ENCODE peak calls at places on chromosomes 3 and 15, in four cellular contexts. C is NCI-H1930, P is occipital lobe, D is NCI-H1694 treated with DMSO at 0.1 percent for 48 hours. K is an unnamed sample.

GRCh38 chr15:77905301-77905920 is 172.1 kb downstream of the TBC1D2B start:
- DNase-seq in D (peak), P (no peak), C (no peak), K (no peak)

GRCh38 chr3:45659661-45660566 is 29.3 kb upstream of the SACM1L start:
- DNase-seq in C (no peak), D (peak), P (peak), K (peak)

GRCh38 chr15:42348083-42348482 is 11.2 kb upstream of the CAPN3 start:
- DNase-seq in C (no peak), P (no peak), D (no peak), K (no peak)

GRCh38 chr3:132554437-132554836 is 42.6 kb upstream of the ACKR4 start:
- DNase-seq in P (no peak), C (no peak), D (no peak), K (no peak)

GRCh38 chr3:185521349-185522138 is 22.7 kb upstream of the TMEM41A start:
- DNase-seq in P (no peak), D (no peak), C (no peak), K (no peak)

GRCh38 chr15:94412979-94413741 is 181.8 kb downstream of the MCTP2 start:
- DNase-seq in D (no peak), P (no peak), C (no peak), K (no peak)

GRCh38 chr15:70701891-70702568 is 61.3 kb downstream of the UACA start:
- DNase-seq in C (no peak), D (no peak), P (no peak), K (no peak)

GRCh38 chr3:66092175-66092990 is 53.7 kb upstream of the MAGI1 start:
- DNase-seq in P (no peak), C (no peak), D (no peak), K (no peak)

GRCh38 chr3:48407542-48408099 is 22.3 kb downstream of the PLXNB1 start:
- DNase-seq in C (no peak), P (no peak), D (no peak), K (no peak)

GRCh38 chr3:135239485-135239884 is 444.4 kb downstream of the EPHB1 start:
- DNase-seq in C (no peak), P (no peak), D (peak), K (no peak)

GRCh38 chr15:93164409-93164808 is 75.4 kb upstream of the RGMA start:
- DNase-seq in C (no peak), P (no peak), D (no peak), K (no peak)

GRCh38 chr15:69760890-69761568 is 308.4 kb downstream of the RPLP1 start:
- DNase-seq in D (no peak), P (no peak), C (no peak), K (no peak)

GRCh38 chr3:139654637-139655365 is 23.0 kb downstream of the NMNAT3 start:
- DNase-seq in C (no peak), P (no peak), D (no peak), K (no peak)

GRCh38 chr3:101896103-101896757 is 46.9 kb downstream of the NFKBIZ start:
- DNase-seq in P (no peak), D (no peak), C (no peak), K (no peak)

GRCh38 chr15:70853855-70854668 is at the start of gene LARP6:
- DNase-seq in C (peak), D (peak), P (peak), K (peak)

GRCh38 chr15:64522226-64522823 is 61.9 kb downstream of the ZNF609 start:
- DNase-seq in D (no peak), P (no peak), C (no peak), K (no peak)

GRCh38 chr3:29168686-29169085 is 112.2 kb upstream of the RBMS3 start:
- DNase-seq in D (no peak), C (no peak), P (no peak), K (no peak)

K was measured in posterior cingulate gyrus.